ENCODE peak calls at places on chromosomes 12 and 14, in seven cellular contexts. H is ovary, K is kidney, C is transverse colon, Y is AG04450, A is GM12865, T is A673. B is an unnamed sample.

GRCh38 chr12:107818984-107819383 is 44.5 kb downstream of the ASCL4 start:
- DNase-seq in H (no peak), K (no peak), C (no peak), Y (no peak), A (no peak), T (peak), B (peak)

GRCh38 chr12:1707051-1707450 is 16.2 kb downstream of the ADIPOR2 start:
- DNase-seq in H (no peak), K (no peak), C (no peak), Y (no peak), A (no peak), T (no peak), B (no peak)

GRCh38 chr14:35159742-35160409 is 37.5 kb downstream of the PRORP start:
- DNase-seq in H (no peak), K (no peak), C (no peak), Y (peak), A (peak), T (peak), B (no peak)

GRCh38 chr12:130508318-130508717 is 170.6 kb downstream of the PIWIL1 start:
- DNase-seq in H (no peak), K (no peak), C (no peak), Y (no peak), A (no peak), T (no peak), B (no peak)

GRCh38 chr12:110585231-110585799 is 2.2 kb upstream of the PPTC7 start:
- DNase-seq in H (no peak), K (no peak), C (no peak), Y (no peak), A (no peak), T (no peak), B (peak)

GRCh38 chr12:110345176-110345651 is 58.3 kb downstream of the ANAPC7 start:
- DNase-seq in H (no peak), K (peak), C (peak), Y (no peak), A (no peak), T (peak), B (no peak)

GRCh38 chr14:34874386-34875030 is 652 bp downstream of the BAZ1A start:
- DNase-seq in H (peak), K (peak), C (peak), Y (no peak), A (peak), T (peak), B (peak)

GRCh38 chr12:53995311-53996187 is 4.4 kb upstream of the HOXC9 start:
- DNase-seq in H (no peak), K (peak), C (no peak), Y (no peak), A (no peak), T (peak), B (no peak)

GRCh38 chr14:54148251-54148650 is 191.6 kb upstream of the BMP4 start:
- DNase-seq in H (no peak), K (no peak), C (no peak), Y (no peak), A (no peak), T (no peak), B (no peak)

GRCh38 chr12:122646568-122647220 is 56.5 kb downstream of the HCAR2 start:
- DNase-seq in H (no peak), K (no peak), C (no peak), Y (peak), A (peak), T (no peak), B (no peak)

GRCh38 chr12:123937707-123938600 is 34.7 kb downstream of the CCDC92 start:
- DNase-seq in H (no peak), K (peak), C (no peak), Y (no peak), A (no peak), T (no peak), B (no peak)

GRCh38 chr14:72060917-72061316 is 128.7 kb downstream of the RGS6 start:
- DNase-seq in H (no peak), K (no peak), C (no peak), Y (no peak), A (no peak), T (no peak), B (no peak)

GRCh38 chr12:123491056-123491455 is 33.1 kb downstream of the SNRNP35 start:
- DNase-seq in H (no peak), K (no peak), C (no peak), Y (no peak), A (no peak), T (no peak), B (no peak)

GRCh38 chr14:69291396-69291795 is 31.4 kb downstream of the GALNT16 start:
- DNase-seq in H (no peak), K (peak), C (no peak), Y (no peak), A (no peak), T (no peak), B (no peak)

GRCh38 chr12:125014526-125014925 is 21.1 kb downstream of the BRI3BP start:
- DNase-seq in H (no peak), K (no peak), C (no peak), Y (no peak), A (no peak), T (no peak), B (no peak)

GRCh38 chr14:26828741-26829140 is 230.9 kb upstream of the NOVA1 start:
- DNase-seq in H (no peak), K (no peak), C (no peak), Y (no peak), A (no peak), T (no peak), B (no peak)

GRCh38 chr12:24307716-24308335 is 358.4 kb upstream of the SOX5 start:
- DNase-seq in H (no peak), K (no peak), C (no peak), Y (no peak), A (no peak), T (peak), B (no peak)

GRCh38 chr12:12646483-12647072 is 34.9 kb downstream of the CREBL2 start:
- DNase-seq in H (no peak), K (no peak), C (no peak), Y (no peak), A (peak), T (no peak), B (no peak)

GRCh38 chr12:125873031-125873430 is 807.8 kb downstream of the AACS start:
- DNase-seq in H (no peak), K (no peak), C (no peak), Y (no peak), A (no peak), T (no peak), B (no peak)

GRCh38 chr12:67320614-67321305 is 51.6 kb downstream of the CAND1 start:
- DNase-seq in H (no peak), K (no peak), C (no peak), Y (no peak), A (no peak), T (no peak), B (no peak)

GRCh38 chr14:105154476-105154871 is 14.1 kb downstream of the JAG2 start:
- DNase-seq in H (no peak), K (peak), C (no peak), Y (no peak), A (no peak), T (no peak), B (no peak)

GRCh38 chr12:75774309-75775052 is 257.1 kb downstream of the PHLDA1 start:
- DNase-seq in H (no peak), K (no peak), C (no peak), Y (no peak), A (peak), T (no peak), B (no peak)

GRCh38 chr12:66066071-66066928 is 64.2 kb downstream of the LLPH start:
- DNase-seq in H (no peak), K (no peak), C (no peak), Y (peak), A (peak), T (peak), B (peak)

GRCh38 chr12:3753549-3754284 is 808 bp upstream of the CRACR2A start:
- DNase-seq in H (peak), K (no peak), C (no peak), Y (no peak), A (peak), T (no peak), B (no peak)

GRCh38 chr12:109888179-109889020 is 8.1 kb upstream of the GLTP start:
- DNase-seq in H (no peak), K (no peak), C (no peak), Y (peak), A (peak), T (no peak), B (no peak)

GRCh38 chr12:89244536-89244935 is 107.8 kb downstream of the DUSP6 start:
- DNase-seq in H (no peak), K (no peak), C (no peak), Y (no peak), A (peak), T (peak), B (no peak)

DNA sequence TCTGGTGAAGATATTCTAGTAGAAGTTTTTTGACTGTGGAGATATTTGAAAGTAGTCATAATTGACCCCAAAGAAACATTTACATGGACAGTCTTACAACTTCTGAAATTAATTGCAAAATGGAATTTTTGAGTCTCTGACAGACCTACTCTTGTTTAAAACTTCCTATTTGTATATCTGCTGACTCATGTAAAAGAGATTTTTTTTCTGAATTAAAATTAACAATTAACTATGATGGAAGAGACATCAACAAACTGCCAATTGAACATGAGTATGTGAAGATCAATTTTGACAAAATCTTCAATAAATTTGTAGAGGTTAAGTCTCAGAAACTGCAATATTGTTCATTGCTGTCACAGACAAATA is 108.5 kb upstream of the MAX start:
- DNase-seq in H (no peak), K (no peak), C (no peak), Y (no peak), A (no peak), T (no peak), B (no peak)
- H3K4me3 ChIP-seq in H (no peak), K (no peak), C (no peak), Y (no peak), A (no peak), T (no peak), B (no peak)

GRCh38 chr14:44634692-44635091 is 127.6 kb upstream of the FSCB start:
- DNase-seq in H (no peak), K (no peak), C (no peak), Y (no peak), A (no peak), T (no peak), B (no peak)

GRCh38 chr14:44640416-44640815 is 133.3 kb upstream of the FSCB start:
- DNase-seq in H (no peak), K (no peak), C (no peak), Y (no peak), A (no peak), T (no peak), B (no peak)

DNA sequence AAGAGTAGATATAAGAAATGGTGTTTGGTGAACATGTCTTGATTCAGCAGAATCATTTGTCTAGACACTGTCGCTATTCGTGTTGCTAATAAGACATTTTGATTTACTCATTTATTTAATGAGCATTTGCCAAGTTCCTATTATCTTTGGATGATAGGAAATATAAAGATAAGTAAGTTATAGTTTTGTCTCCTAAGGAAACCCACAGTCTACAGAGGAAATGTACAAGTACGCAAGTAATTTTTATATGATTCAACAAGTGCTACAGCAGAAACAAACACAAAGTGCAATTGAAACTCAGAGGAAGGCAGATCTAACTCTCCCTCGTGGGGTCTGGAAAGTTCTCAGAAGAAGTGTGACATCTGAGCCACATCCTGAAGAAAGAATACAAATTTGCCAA is 132.9 kb upstream of the FSCB start:
- DNase-seq in H (no peak), K (no peak), C (no peak), Y (no peak), A (no peak), T (peak), B (no peak)
- H3K4me3 ChIP-seq in H (no peak), K (no peak), C (no peak), Y (no peak), A (no peak), T (no peak), B (no peak)

GRCh38 chr12:48160807-48161206 is 3.5 kb upstream of the ASB8 start:
- DNase-seq in H (no peak), K (no peak), C (no peak), Y (no peak), A (peak), T (no peak), B (no peak)
- H3K4me3 ChIP-seq in H (no peak), K (no peak), C (no peak), Y (no peak), A (no peak), T (no peak), B (no peak)

GRCh38 chr14:103530390-103530789 is 1.4 kb downstream of the TRMT61A start:
- DNase-seq in H (peak), K (no peak), C (no peak), Y (no peak), A (no peak), T (no peak), B (peak)
- H3K4me3 ChIP-seq in H (no peak), K (no peak), C (no peak), Y (peak), A (peak), T (peak), B (peak)

DNA sequence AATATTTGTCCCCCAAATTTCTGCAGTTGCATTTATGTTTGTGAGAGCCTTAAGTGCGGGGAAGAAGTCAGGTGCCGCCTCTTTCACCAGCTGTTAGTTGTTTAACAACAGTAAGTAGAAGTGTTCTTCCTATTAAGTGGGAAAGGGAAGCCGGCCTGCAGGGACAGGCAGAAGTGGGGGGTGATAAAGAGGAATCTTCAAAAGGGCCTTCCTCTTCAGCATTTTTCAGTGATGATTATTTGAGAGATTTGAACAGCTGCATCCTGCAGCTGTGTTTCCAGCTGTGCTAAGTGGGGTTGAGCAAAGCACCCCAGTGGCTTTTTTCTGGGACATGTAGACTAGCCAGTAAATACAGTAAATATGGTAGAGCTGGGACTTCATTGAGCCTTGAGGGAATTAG is 32.1 kb upstream of the SLC38A1 start:
- DNase-seq in H (no peak), K (no peak), C (no peak), Y (no peak), A (no peak), T (peak), B (no peak)
- H3K4me3 ChIP-seq in H (no peak), K (no peak), C (no peak), Y (no peak), A (no peak), T (no peak), B (no peak)

GRCh38 chr14:101626331-101626730 is 65.0 kb downstream of the DIO3 start:
- DNase-seq in H (no peak), K (no peak), C (no peak), Y (no peak), A (no peak), T (no peak), B (no peak)

GRCh38 chr14:101628975-101629374 is 67.7 kb downstream of the DIO3 start:
- DNase-seq in H (no peak), K (no peak), C (no peak), Y (no peak), A (no peak), T (no peak), B (no peak)

GRCh38 chr14:101630056-101630960 is 69.0 kb downstream of the DIO3 start:
- DNase-seq in H (no peak), K (no peak), C (no peak), Y (no peak), A (no peak), T (no peak), B (no peak)

GRCh38 chr14:101627913-101628257 is 66.6 kb downstream of the DIO3 start:
- DNase-seq in H (no peak), K (no peak), C (no peak), Y (no peak), A (no peak), T (no peak), B (peak)

DNA sequence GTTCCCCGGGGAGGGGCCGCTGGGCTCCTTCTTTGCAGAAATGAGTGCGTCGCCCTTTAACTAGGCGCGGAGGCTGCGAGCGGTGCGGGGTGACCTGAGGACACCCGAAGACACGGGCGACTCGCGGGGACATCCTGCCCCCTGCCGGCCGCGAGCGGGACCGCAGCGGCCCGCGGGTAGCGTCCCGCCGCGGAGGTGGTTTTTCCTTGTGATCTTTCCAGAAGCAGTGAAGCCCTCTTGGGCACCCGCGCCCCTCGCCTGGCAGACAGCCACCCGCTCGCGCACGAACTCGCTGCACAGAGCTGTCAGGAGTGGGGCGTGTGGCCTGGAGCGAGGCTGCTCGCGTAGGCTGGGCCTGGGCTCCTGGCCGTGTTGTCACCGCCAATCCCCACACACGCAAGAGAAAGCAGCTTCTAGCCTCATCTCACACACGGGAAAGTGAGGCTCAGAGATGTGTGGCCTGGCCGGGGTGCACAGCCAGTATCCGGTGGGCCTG is 67.2 kb downstream of the DIO3 start:
- DNase-seq in H (peak), K (peak), C (peak), Y (no peak), A (peak), T (peak), B (peak)
- H3K4me3 ChIP-seq in H (no peak), K (no peak), C (peak), Y (peak), A (no peak), T (peak), B (no peak)

GRCh38 chr12:94644622-94645021 is 5.7 kb downstream of the TMCC3 start:
- DNase-seq in H (no peak), K (no peak), C (no peak), Y (no peak), A (peak), T (no peak), B (no peak)

GRCh38 chr12:94648578-94648977 is 1.8 kb downstream of the TMCC3 start:
- DNase-seq in H (no peak), K (no peak), C (no peak), Y (no peak), A (no peak), T (no peak), B (no peak)

GRCh38 chr12:94644141-94644575 is 6.2 kb downstream of the TMCC3 start:
- DNase-seq in H (no peak), K (no peak), C (peak), Y (no peak), A (peak), T (no peak), B (no peak)

GRCh38 chr12:94650143-94651056 is at the start of gene TMCC3:
- DNase-seq in H (peak), K (peak), C (peak), Y (no peak), A (peak), T (peak), B (peak)

DNA sequence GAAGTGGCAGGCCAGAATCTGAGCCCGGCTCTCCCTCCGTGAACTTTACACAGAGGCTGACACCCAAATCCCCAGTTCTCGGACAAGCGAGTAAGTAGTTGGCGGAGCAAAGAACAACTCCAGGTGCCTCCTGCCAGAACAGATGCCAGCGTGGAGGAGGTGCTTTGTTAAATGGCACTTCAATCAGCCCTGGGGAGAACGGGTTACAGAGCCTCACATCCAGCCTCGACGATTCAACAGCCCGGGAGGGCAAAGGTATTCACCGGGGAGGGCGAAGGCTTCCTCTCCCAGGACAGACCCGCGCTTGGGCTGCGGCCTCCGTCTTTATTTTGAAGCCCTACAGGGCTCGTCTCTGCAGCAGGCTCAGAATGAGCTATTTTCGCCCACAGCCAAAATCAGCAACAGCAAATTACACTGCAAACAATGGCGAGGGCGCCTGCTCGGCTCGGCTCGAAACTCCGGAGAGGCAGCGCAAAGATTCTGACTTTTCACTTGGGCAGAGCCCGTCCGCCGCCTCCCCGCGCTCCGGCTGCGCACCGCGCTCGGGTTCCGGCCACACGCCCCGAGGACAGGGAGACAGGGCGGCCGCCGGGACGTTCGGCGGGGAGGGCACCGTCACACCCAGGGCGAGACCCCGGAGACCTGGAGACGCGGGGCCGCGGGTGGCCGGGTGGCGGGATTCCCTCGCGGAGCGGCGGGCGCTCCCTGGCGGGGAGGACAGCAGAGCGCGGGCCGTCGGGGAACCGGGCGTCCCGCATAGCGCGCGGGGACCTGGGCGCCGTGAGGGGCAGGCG is 811 bp downstream of the TMCC3 start:
- DNase-seq in H (peak), K (peak), C (peak), Y (no peak), A (peak), T (no peak), B (peak)
- H3K4me3 ChIP-seq in H (peak), K (peak), C (peak), Y (peak), A (peak), T (peak), B (peak)

GRCh38 chr12:52189376-52190174 is 2.2 kb downstream of the KRT80 start:
- DNase-seq in H (no peak), K (no peak), C (no peak), Y (no peak), A (no peak), T (no peak), B (no peak)
- H3K4me3 ChIP-seq in H (no peak), K (no peak), C (no peak), Y (no peak), A (no peak), T (no peak), B (no peak)